ENCODE peak calls at places on chromosomes 11 and 22, in seven cellular contexts. One of them, this sample, is unnamed.

GRCh38 chr11:78256962-78257361 is 68.2 kb downstream of the USP35 start:
- DNase-seq in prostate gland: no peak
- DNase-seq in adrenal gland: peak; percentile 86
- DNase-seq in breast epithelium: peak; percentile 53
- DNase-seq in AG10803: peak; percentile 85
- DNase-seq in lower leg skin: peak; percentile 72
- DNase-seq in lower lobe of right lung: peak; percentile 80
- DNase-seq in this sample: no peak

GRCh38 chr22:44916281-44917231 is 93.2 kb downstream of the PHF21B start:
- DNase-seq in lower lobe of right lung: peak; percentile 35
- DNase-seq in prostate gland: no peak
- DNase-seq in lower leg skin: no peak
- DNase-seq in adrenal gland: peak; percentile 5
- DNase-seq in breast epithelium: peak; percentile 42
- DNase-seq in AG10803: no peak
- DNase-seq in this sample: peak; percentile 61

GRCh38 chr11:73838443-73839122 is 38.1 kb downstream of the COA4 start:
- DNase-seq in breast epithelium: no peak
- DNase-seq in AG10803: peak; percentile 30
- DNase-seq in adrenal gland: no peak
- DNase-seq in lower leg skin: no peak
- DNase-seq in prostate gland: no peak
- DNase-seq in lower lobe of right lung: no peak
- DNase-seq in this sample: peak; percentile 33

GRCh38 chr22:50544078-50544745 is 1.5 kb upstream of the KLHDC7B start:
- DNase-seq in AG10803: peak; percentile 55
- DNase-seq in lower leg skin: no peak
- DNase-seq in lower lobe of right lung: peak; percentile 90
- DNase-seq in breast epithelium: no peak
- DNase-seq in adrenal gland: peak; percentile 72
- DNase-seq in prostate gland: peak; percentile 57
- DNase-seq in this sample: peak; percentile 99

GRCh38 chr22:30825711-30826505 is 131.2 kb downstream of the OSBP2 start:
- DNase-seq in breast epithelium: no peak
- DNase-seq in AG10803: no peak
- DNase-seq in lower lobe of right lung: no peak
- DNase-seq in prostate gland: no peak
- DNase-seq in adrenal gland: no peak
- DNase-seq in lower leg skin: no peak
- DNase-seq in this sample: no peak

GRCh38 chr11:60477035-60477445 is 15.5 kb upstream of the MS4A12 start:
- DNase-seq in lower lobe of right lung: no peak
- DNase-seq in lower leg skin: no peak
- DNase-seq in prostate gland: no peak
- DNase-seq in breast epithelium: no peak
- DNase-seq in AG10803: no peak
- DNase-seq in adrenal gland: no peak
- DNase-seq in this sample: no peak

GRCh38 chr11:65493367-65494176 is 5.3 kb upstream of the MALAT1 start:
- DNase-seq in prostate gland: peak; percentile 87
- DNase-seq in adrenal gland: peak; percentile 94
- DNase-seq in AG10803: peak; percentile 97
- DNase-seq in breast epithelium: no peak
- DNase-seq in lower lobe of right lung: peak; percentile 71
- DNase-seq in lower leg skin: peak; percentile 89
- DNase-seq in this sample: no peak

GRCh38 chr22:42613869-42614268 is 814 bp downstream of the POLDIP3 start:
- DNase-seq in breast epithelium: no peak
- DNase-seq in prostate gland: no peak
- DNase-seq in adrenal gland: peak; percentile 54
- DNase-seq in lower leg skin: no peak
- DNase-seq in lower lobe of right lung: no peak
- DNase-seq in AG10803: peak; percentile 29
- DNase-seq in this sample: no peak

GRCh38 chr11:69368119-69368880 is 74.3 kb downstream of the MYEOV start:
- DNase-seq in breast epithelium: no peak
- DNase-seq in AG10803: no peak
- DNase-seq in lower leg skin: peak; percentile 10
- DNase-seq in lower lobe of right lung: no peak
- DNase-seq in prostate gland: no peak
- DNase-seq in adrenal gland: no peak
- DNase-seq in this sample: no peak

GRCh38 chr11:29018631-29019030 is 910.4 kb downstream of the METTL15 start:
- DNase-seq in AG10803: peak; percentile 82
- DNase-seq in adrenal gland: no peak
- DNase-seq in prostate gland: no peak
- DNase-seq in lower lobe of right lung: no peak
- DNase-seq in lower leg skin: no peak
- DNase-seq in breast epithelium: no peak
- DNase-seq in this sample: no peak

GRCh38 chr22:40482391-40482790 is 112.0 kb downstream of the SGSM3 start:
- DNase-seq in lower leg skin: no peak
- DNase-seq in prostate gland: no peak
- DNase-seq in breast epithelium: no peak
- DNase-seq in adrenal gland: no peak
- DNase-seq in lower lobe of right lung: no peak
- DNase-seq in AG10803: peak; percentile 22
- DNase-seq in this sample: no peak

DNA sequence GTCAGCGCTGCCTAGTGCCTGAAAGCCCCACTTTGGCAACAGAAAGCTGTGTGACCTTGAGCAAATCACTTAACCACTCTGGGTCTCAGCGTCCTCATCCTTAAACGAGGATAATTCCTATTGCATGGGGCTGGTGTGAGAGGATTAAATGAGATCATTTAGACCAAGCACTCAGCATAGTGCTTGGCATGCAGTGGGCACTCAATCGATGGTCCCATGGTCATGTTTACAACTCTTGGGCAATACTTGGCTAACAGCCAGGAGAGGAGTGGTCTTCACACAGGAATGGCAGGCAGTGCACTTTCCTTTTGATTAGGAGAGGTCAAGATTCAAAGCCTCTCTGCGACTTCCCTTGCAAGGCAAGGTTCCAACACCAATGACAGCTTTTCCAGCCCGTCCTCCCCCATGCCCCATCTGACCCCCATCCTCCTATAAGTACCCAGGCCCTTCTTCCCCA is 14.1 kb downstream of the TNKS1BP1 start:
- DNase-seq in adrenal gland: peak; percentile 75
- DNase-seq in prostate gland: no peak
- DNase-seq in lower leg skin: peak; percentile 73
- DNase-seq in breast epithelium: no peak
- DNase-seq in lower lobe of right lung: no peak
- DNase-seq in AG10803: peak; percentile 51
- DNase-seq in this sample: no peak
- H3K4me3 ChIP-seq in adrenal gland: peak overlapping the region; percentile 63
- H3K4me3 ChIP-seq in prostate gland: peak overlapping the region; percentile 29
- H3K4me3 ChIP-seq in lower leg skin: peak overlapping the region; percentile 6
- H3K4me3 ChIP-seq in breast epithelium: peak overlapping the region; percentile 49
- H3K4me3 ChIP-seq in lower lobe of right lung: peak overlapping the region; percentile 64
- H3K4me3 ChIP-seq in AG10803: peak overlapping the region; percentile 62
- H3K4me3 ChIP-seq in this sample: peak overlapping the region; percentile 37

GRCh38 chr11:131914299-131914902 is 544.0 kb downstream of the NTM start:
- DNase-seq in adrenal gland: no peak
- DNase-seq in prostate gland: no peak
- DNase-seq in AG10803: peak; percentile 53
- DNase-seq in lower lobe of right lung: no peak
- DNase-seq in breast epithelium: no peak
- DNase-seq in lower leg skin: no peak
- DNase-seq in this sample: peak; percentile 46

GRCh38 chr11:131916633-131917032 is 546.2 kb downstream of the NTM start:
- DNase-seq in lower lobe of right lung: no peak
- DNase-seq in adrenal gland: no peak
- DNase-seq in AG10803: peak; percentile 39
- DNase-seq in prostate gland: no peak
- DNase-seq in breast epithelium: no peak
- DNase-seq in lower leg skin: no peak
- DNase-seq in this sample: no peak

GRCh38 chr11:131910491-131911387 is 540.3 kb downstream of the NTM start:
- DNase-seq in adrenal gland: no peak
- DNase-seq in lower leg skin: no peak
- DNase-seq in lower lobe of right lung: no peak
- DNase-seq in AG10803: peak; percentile 54
- DNase-seq in breast epithelium: no peak
- DNase-seq in prostate gland: no peak
- DNase-seq in this sample: peak; percentile 81

GRCh38 chr11:131912127-131912526 is 541.7 kb downstream of the NTM start:
- DNase-seq in AG10803: no peak
- DNase-seq in lower leg skin: no peak
- DNase-seq in prostate gland: no peak
- DNase-seq in lower lobe of right lung: no peak
- DNase-seq in breast epithelium: no peak
- DNase-seq in adrenal gland: no peak
- DNase-seq in this sample: no peak

GRCh38 chr11:131913267-131913666 is 542.9 kb downstream of the NTM start:
- DNase-seq in breast epithelium: no peak
- DNase-seq in adrenal gland: no peak
- DNase-seq in lower leg skin: no peak
- DNase-seq in prostate gland: no peak
- DNase-seq in AG10803: no peak
- DNase-seq in lower lobe of right lung: no peak
- DNase-seq in this sample: no peak
- H3K4me3 ChIP-seq in breast epithelium: no peak overlapping the region
- H3K4me3 ChIP-seq in adrenal gland: no peak overlapping the region
- H3K4me3 ChIP-seq in lower leg skin: no peak overlapping the region
- H3K4me3 ChIP-seq in prostate gland: no peak overlapping the region
- H3K4me3 ChIP-seq in AG10803: no peak overlapping the region
- H3K4me3 ChIP-seq in lower lobe of right lung: no peak overlapping the region
- H3K4me3 ChIP-seq in this sample: no peak overlapping the region

DNA sequence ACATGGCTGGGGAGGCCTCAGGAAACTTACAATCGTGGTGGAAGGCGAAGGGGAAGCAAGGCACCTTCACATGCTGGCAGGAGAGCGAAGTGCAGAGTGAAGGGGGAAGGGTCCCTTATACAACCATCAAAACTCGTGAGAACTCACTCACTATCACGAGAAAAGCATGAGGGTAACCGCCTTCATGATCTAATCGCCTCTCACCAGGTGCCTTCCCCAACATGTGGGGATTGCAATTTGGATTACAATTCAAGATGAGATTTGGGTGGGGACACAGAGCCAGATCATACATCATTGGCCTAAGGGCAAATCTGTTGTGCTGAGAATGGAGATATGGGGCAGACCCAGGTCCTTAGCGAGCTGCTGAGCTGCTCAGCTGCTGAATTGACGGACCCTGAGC is 13.1 kb downstream of the C1QTNF6 start:
- DNase-seq in breast epithelium: no peak
- DNase-seq in prostate gland: no peak
- DNase-seq in adrenal gland: no peak
- DNase-seq in lower leg skin: no peak
- DNase-seq in AG10803: no peak
- DNase-seq in lower lobe of right lung: no peak
- DNase-seq in this sample: no peak
- H3K4me3 ChIP-seq in breast epithelium: no peak overlapping the region
- H3K4me3 ChIP-seq in prostate gland: no peak overlapping the region
- H3K4me3 ChIP-seq in adrenal gland: no peak overlapping the region
- H3K4me3 ChIP-seq in lower leg skin: no peak overlapping the region
- H3K4me3 ChIP-seq in AG10803: no peak overlapping the region
- H3K4me3 ChIP-seq in lower lobe of right lung: no peak overlapping the region
- H3K4me3 ChIP-seq in this sample: no peak overlapping the region

DNA sequence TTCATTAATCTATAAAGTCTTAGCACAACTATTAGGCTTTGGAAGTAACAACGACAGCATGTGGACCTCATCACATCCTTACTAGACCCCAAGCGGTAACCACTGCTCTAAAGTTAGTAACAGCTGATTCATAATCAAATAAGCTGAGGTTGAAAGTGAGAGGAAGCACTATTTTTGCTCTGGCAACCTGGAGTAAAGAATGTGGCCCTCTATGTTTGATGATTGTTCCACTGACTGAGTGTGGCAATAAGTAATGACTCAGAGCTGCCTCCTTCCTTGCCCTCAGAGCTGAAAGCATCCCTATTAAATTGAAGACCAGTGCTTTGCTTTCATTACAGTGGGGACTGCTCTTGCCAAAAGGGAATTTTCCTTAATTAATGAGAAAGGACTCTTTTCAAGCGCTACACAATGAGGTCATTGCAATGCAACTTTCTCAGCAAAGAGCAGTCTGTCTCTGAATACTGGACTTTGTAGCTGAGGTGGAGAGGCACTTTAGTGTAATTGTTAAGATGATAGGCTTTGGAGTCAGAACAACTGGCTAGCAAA is 906.1 kb upstream of the RAG2 start:
- DNase-seq in adrenal gland: no peak
- DNase-seq in prostate gland: no peak
- DNase-seq in breast epithelium: no peak
- DNase-seq in lower lobe of right lung: no peak
- DNase-seq in AG10803: peak; percentile 52
- DNase-seq in lower leg skin: no peak
- DNase-seq in this sample: no peak
- H3K4me3 ChIP-seq in adrenal gland: no peak overlapping the region
- H3K4me3 ChIP-seq in prostate gland: no peak overlapping the region
- H3K4me3 ChIP-seq in breast epithelium: no peak overlapping the region
- H3K4me3 ChIP-seq in lower lobe of right lung: no peak overlapping the region
- H3K4me3 ChIP-seq in AG10803: no peak overlapping the region
- H3K4me3 ChIP-seq in lower leg skin: no peak overlapping the region
- H3K4me3 ChIP-seq in this sample: no peak overlapping the region

DNA sequence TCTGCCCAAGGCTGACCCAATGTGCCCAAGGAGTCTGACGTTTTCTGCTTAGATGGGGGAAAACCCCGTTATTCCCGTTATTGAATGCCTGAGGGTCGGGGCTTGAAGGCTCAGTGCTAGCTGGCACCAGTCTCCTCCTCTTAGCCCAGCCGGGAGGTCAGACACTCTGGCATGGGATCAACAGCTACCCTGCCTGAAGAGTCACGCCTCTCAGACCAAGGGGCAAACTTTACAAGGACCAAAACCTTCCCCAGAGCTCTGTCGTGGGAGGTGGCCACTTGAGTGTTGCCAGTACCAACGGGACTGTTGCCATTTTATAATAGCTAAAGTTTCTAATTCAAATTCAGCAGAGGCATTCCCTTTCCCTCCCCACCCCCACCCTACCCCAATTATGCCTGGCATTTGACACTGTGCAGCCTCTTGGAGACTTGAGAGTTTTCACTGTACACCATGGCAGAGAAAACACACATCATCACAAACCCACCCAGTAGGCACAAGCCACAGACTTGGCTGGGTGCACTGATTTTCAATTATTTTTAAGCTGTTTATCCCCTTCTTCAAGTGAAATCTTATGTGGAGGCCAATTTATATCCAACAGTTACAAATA is 137.4 kb upstream of the SYT13 start:
- DNase-seq in lower lobe of right lung: no peak
- DNase-seq in adrenal gland: peak; percentile 27
- DNase-seq in AG10803: no peak
- DNase-seq in lower leg skin: no peak
- DNase-seq in breast epithelium: no peak
- DNase-seq in prostate gland: no peak
- DNase-seq in this sample: no peak
- H3K4me3 ChIP-seq in lower lobe of right lung: no peak overlapping the region
- H3K4me3 ChIP-seq in adrenal gland: no peak overlapping the region
- H3K4me3 ChIP-seq in AG10803: no peak overlapping the region
- H3K4me3 ChIP-seq in lower leg skin: no peak overlapping the region
- H3K4me3 ChIP-seq in breast epithelium: no peak overlapping the region
- H3K4me3 ChIP-seq in prostate gland: no peak overlapping the region
- H3K4me3 ChIP-seq in this sample: no peak overlapping the region